ENCODE peak calls at places on chromosomes 4 and X, in four cellular contexts. J is A549; D is central memory CD8-positive, alpha-beta T cell; M is T-cell. X is an unnamed sample.

GRCh38 chr4:166318810-166319525 is 445.9 kb downstream of the TLL1 start:
- DNase-seq in J (peak), M (no peak), D (no peak), X (no peak)

GRCh38 chrX:147962476-147962875 is 18.7 kb upstream of the FMR1NB start:
- DNase-seq in D (no peak), M (no peak), J (no peak), X (no peak)

GRCh38 chr4:15043226-15043625 is 40.9 kb downstream of the CPEB2 start:
- DNase-seq in J (peak), M (no peak), D (no peak), X (no peak)

GRCh38 chr4:4696521-4696920 is 154.7 kb upstream of the STX18 start:
- DNase-seq in D (no peak), J (no peak), M (no peak), X (no peak)

GRCh38 chr4:47744253-47744652 is 93.6 kb downstream of the CORIN start:
- DNase-seq in J (no peak), D (no peak), M (no peak), X (no peak)

GRCh38 chr4:98722000-98722399 is 63.6 kb upstream of the TSPAN5 start:
- DNase-seq in J (no peak), D (no peak), M (no peak), X (no peak)

GRCh38 chr4:23717528-23718248 is 172.2 kb downstream of the PPARGC1A start:
- DNase-seq in M (no peak), J (peak), D (no peak), X (peak)

GRCh38 chrX:9459349-9459748 is 5.5 kb upstream of the TBL1X start:
- DNase-seq in D (no peak), J (no peak), M (no peak), X (no peak)

GRCh38 chrX:13533726-13534125 is 35.7 kb upstream of the EGFL6 start:
- DNase-seq in M (no peak), D (no peak), J (peak), X (no peak)

GRCh38 chr4:173590697-173591096 is 60.7 kb upstream of the HAND2 start:
- DNase-seq in D (no peak), J (no peak), M (no peak), X (no peak)

GRCh38 chr4:36310793-36311192 is 29.4 kb downstream of the DTHD1 start:
- DNase-seq in J (no peak), D (no peak), M (no peak), X (no peak)

GRCh38 chrX:150871341-150871811 is 27.1 kb downstream of the CD99L2 start:
- DNase-seq in M (no peak), J (no peak), D (no peak), X (no peak)

GRCh38 chr4:143186202-143186601 is 1.5 kb downstream of the USP38 start:
- DNase-seq in J (no peak), M (no peak), D (no peak), X (no peak)

GRCh38 chr4:88623097-88623496 is 30.8 kb downstream of the HERC3 start:
- DNase-seq in J (peak), M (no peak), D (no peak), X (peak)

GRCh38 chr4:5957091-5957490 is 61.1 kb downstream of the C4orf50 start:
- DNase-seq in M (no peak), D (no peak), J (no peak), X (no peak)

GRCh38 chr4:25908491-25908901 is 5.5 kb upstream of the SMIM20 start:
- DNase-seq in M (no peak), D (no peak), J (peak), X (peak)

GRCh38 chrX:23381099-23381498 is 46.5 kb downstream of the PTCHD1 start:
- DNase-seq in D (no peak), M (no peak), J (no peak), X (no peak)

GRCh38 chr4:151004222-151004621 is 10.9 kb downstream of the LRBA start:
- DNase-seq in J (no peak), D (no peak), M (no peak), X (peak)

GRCh38 chrX:96692454-96692853 is 7.8 kb downstream of the DIAPH2 start:
- DNase-seq in J (no peak), M (no peak), D (no peak), X (no peak)

GRCh38 chrX:132532955-132533354 is 44.1 kb upstream of the MBNL3 start:
- DNase-seq in M (no peak), D (no peak), J (no peak), X (no peak)

GRCh38 chrX:131778269-131779218 is 234.7 kb downstream of the OR13H1 start:
- DNase-seq in M (peak), J (peak), D (no peak), X (no peak)

GRCh38 chrX:40202456-40202855 is 104.7 kb upstream of the BCOR start:
- DNase-seq in M (no peak), J (no peak), D (peak), X (no peak)

GRCh38 chrX:41923925-41924693 is 755 bp upstream of the CASK start:
- DNase-seq in D (no peak), M (no peak), J (peak), X (no peak)

GRCh38 chr4:54099287-54099958 is 540 bp upstream of the GSX2 start:
- DNase-seq in D (no peak), J (no peak), M (no peak), X (no peak)

GRCh38 chr4:23991444-23991843 is 101.6 kb upstream of the PPARGC1A start:
- DNase-seq in J (no peak), D (no peak), M (no peak), X (no peak)

GRCh38 chrX:65587616-65588526 is 53.3 kb upstream of the LAS1L start:
- DNase-seq in M (no peak), J (peak), D (no peak), X (no peak)

GRCh38 chr4:3257125-3257690 is 8.2 kb downstream of the MSANTD1 start:
- DNase-seq in M (no peak), D (no peak), J (no peak), X (no peak)

GRCh38 chr4:141540643-141541042 is 95.7 kb upstream of the IL15 start:
- DNase-seq in J (peak), M (no peak), D (no peak), X (no peak)

GRCh38 chr4:84938316-84938715 is 28.2 kb downstream of the WDFY3 start:
- DNase-seq in J (no peak), M (no peak), D (no peak), X (no peak)

GRCh38 chr4:84939111-84939510 is 27.4 kb downstream of the WDFY3 start:
- DNase-seq in D (no peak), M (no peak), J (no peak), X (no peak)

GRCh38 chr4:14877246-14878220 is 124.7 kb upstream of the CPEB2 start:
- DNase-seq in D (no peak), M (peak), J (no peak), X (no peak)

GRCh38 chr4:8205749-8206611 is 6.9 kb downstream of the SH3TC1 start:
- DNase-seq in D (no peak), J (no peak), M (no peak), X (no peak)

GRCh38 chr4:168766537-168767316 is 243.3 kb downstream of the CBR4 start:
- DNase-seq in D (no peak), M (no peak), J (no peak), X (no peak)

GRCh38 chrX:85244411-85245210 is 820 bp downstream of the ZNF711 start:
- DNase-seq in D (no peak), J (peak), M (no peak), X (peak)

GRCh38 chr4:119118397-119118796 is 17.2 kb upstream of the MYOZ2 start:
- DNase-seq in J (no peak), M (no peak), D (no peak), X (no peak)